ENCODE peak calls at places on chromosome 13, in six cellular contexts. One of them, this sample, is unnamed.

GRCh38 chr13:104426435-104426834 is 1360.2 kb upstream of the SLC10A2 start:
- DNase-seq in HepG2: no peak
- DNase-seq in K562: no peak
- DNase-seq in GM12891: no peak
- DNase-seq in GM12878: no peak
- DNase-seq in H1: no peak
- DNase-seq in this sample: no peak

GRCh38 chr13:50130686-50131051 is 115.4 kb downstream of the KCNRG start:
- DNase-seq in HepG2: no peak
- DNase-seq in K562: no peak
- DNase-seq in GM12891: no peak
- DNase-seq in GM12878: no peak
- DNase-seq in H1: peak
- DNase-seq in this sample: no peak

GRCh38 chr13:51818771-51819511 is 15.0 kb upstream of the DHRS12 start:
- DNase-seq in HepG2: no peak
- DNase-seq in K562: no peak
- DNase-seq in GM12891: no peak
- DNase-seq in GM12878: no peak
- DNase-seq in H1: no peak
- DNase-seq in this sample: no peak

GRCh38 chr13:107211073-107211472 is 643.1 kb upstream of the ARGLU1 start:
- DNase-seq in HepG2: peak
- DNase-seq in K562: peak
- DNase-seq in GM12891: peak
- DNase-seq in GM12878: no peak
- DNase-seq in H1: peak
- DNase-seq in this sample: peak

GRCh38 chr13:97259787-97260641 is 37.9 kb downstream of the MBNL2 start:
- DNase-seq in HepG2: peak
- DNase-seq in K562: peak
- DNase-seq in GM12891: no peak
- DNase-seq in GM12878: no peak
- DNase-seq in H1: no peak
- DNase-seq in this sample: no peak

GRCh38 chr13:59823495-59823894 is 340.2 kb downstream of the DIAPH3 start:
- DNase-seq in HepG2: no peak
- DNase-seq in K562: no peak
- DNase-seq in GM12891: no peak
- DNase-seq in GM12878: no peak
- DNase-seq in H1: no peak
- DNase-seq in this sample: no peak

GRCh38 chr13:106566682-106567420 is 1.1 kb downstream of the ARGLU1 start:
- DNase-seq in HepG2: peak
- DNase-seq in K562: no peak
- DNase-seq in GM12891: peak
- DNase-seq in GM12878: no peak
- DNase-seq in H1: no peak
- DNase-seq in this sample: peak

GRCh38 chr13:79385694-79386093 is 20.4 kb downstream of the RBM26 start:
- DNase-seq in HepG2: no peak
- DNase-seq in K562: no peak
- DNase-seq in GM12891: no peak
- DNase-seq in GM12878: peak
- DNase-seq in H1: no peak
- DNase-seq in this sample: no peak

GRCh38 chr13:74920361-74920760 is 561.6 kb downstream of the TBC1D4 start:
- DNase-seq in HepG2: no peak
- DNase-seq in K562: peak
- DNase-seq in GM12891: no peak
- DNase-seq in GM12878: no peak
- DNase-seq in H1: no peak
- DNase-seq in this sample: no peak

GRCh38 chr13:50149932-50150331 is 134.7 kb downstream of the KCNRG start:
- DNase-seq in HepG2: no peak
- DNase-seq in K562: no peak
- DNase-seq in GM12891: no peak
- DNase-seq in GM12878: no peak
- DNase-seq in H1: no peak
- DNase-seq in this sample: no peak

GRCh38 chr13:45950343-45950995 is 98.9 kb upstream of the SIAH3 start:
- DNase-seq in HepG2: no peak
- DNase-seq in K562: no peak
- DNase-seq in GM12891: no peak
- DNase-seq in GM12878: no peak
- DNase-seq in H1: no peak
- DNase-seq in this sample: no peak

GRCh38 chr13:63381078-63381859 is 1965.6 kb upstream of the PCDH20 start:
- DNase-seq in HepG2: no peak
- DNase-seq in K562: no peak
- DNase-seq in GM12891: no peak
- DNase-seq in GM12878: no peak
- DNase-seq in H1: no peak
- DNase-seq in this sample: no peak

GRCh38 chr13:20404488-20405222 is 121.0 kb downstream of the CRYL1 start:
- DNase-seq in HepG2: no peak
- DNase-seq in K562: no peak
- DNase-seq in GM12891: no peak
- DNase-seq in GM12878: no peak
- DNase-seq in H1: no peak
- DNase-seq in this sample: no peak

GRCh38 chr13:42477588-42478190 is 96.3 kb upstream of the TNFSF11 start:
- DNase-seq in HepG2: no peak
- DNase-seq in K562: no peak
- DNase-seq in GM12891: no peak
- DNase-seq in GM12878: no peak
- DNase-seq in H1: no peak
- DNase-seq in this sample: no peak

GRCh38 chr13:107864543-107865460 is 350.5 kb downstream of the LIG4 start:
- DNase-seq in HepG2: peak
- DNase-seq in K562: peak
- DNase-seq in GM12891: no peak
- DNase-seq in GM12878: no peak
- DNase-seq in H1: no peak
- DNase-seq in this sample: no peak

GRCh38 chr13:65600702-65601101 is 1629.4 kb downstream of the PCDH9 start:
- DNase-seq in HepG2: no peak
- DNase-seq in K562: no peak
- DNase-seq in GM12891: no peak
- DNase-seq in GM12878: no peak
- DNase-seq in H1: no peak
- DNase-seq in this sample: no peak

GRCh38 chr13:37313383-37313782 is 207.9 kb upstream of the CSNK1A1L start:
- DNase-seq in HepG2: no peak
- DNase-seq in K562: no peak
- DNase-seq in GM12891: no peak
- DNase-seq in GM12878: no peak
- DNase-seq in H1: no peak
- DNase-seq in this sample: no peak

GRCh38 chr13:97879646-97880297 is 73.7 kb upstream of the IPO5 start:
- DNase-seq in HepG2: no peak
- DNase-seq in K562: no peak
- DNase-seq in GM12891: no peak
- DNase-seq in GM12878: no peak
- DNase-seq in H1: no peak
- DNase-seq in this sample: no peak

GRCh38 chr13:100392709-100393630 is 195.6 kb downstream of the GGACT start:
- DNase-seq in HepG2: peak
- DNase-seq in K562: peak
- DNase-seq in GM12891: no peak
- DNase-seq in GM12878: peak
- DNase-seq in H1: no peak
- DNase-seq in this sample: no peak

GRCh38 chr13:72864142-72865035 is 82.5 kb downstream of the PIBF1 start:
- DNase-seq in HepG2: no peak
- DNase-seq in K562: no peak
- DNase-seq in GM12891: no peak
- DNase-seq in GM12878: peak
- DNase-seq in H1: no peak
- DNase-seq in this sample: no peak

GRCh38 chr13:63107163-63107935 is 1691.7 kb upstream of the PCDH20 start:
- DNase-seq in HepG2: no peak
- DNase-seq in K562: no peak
- DNase-seq in GM12891: no peak
- DNase-seq in GM12878: no peak
- DNase-seq in H1: no peak
- DNase-seq in this sample: no peak

GRCh38 chr13:112391747-112392146 is 15.6 kb downstream of the SPACA7 start:
- DNase-seq in HepG2: no peak
- DNase-seq in K562: no peak
- DNase-seq in GM12891: no peak
- DNase-seq in GM12878: no peak
- DNase-seq in H1: no peak
- DNase-seq in this sample: no peak

GRCh38 chr13:36345438-36346221 is 564 bp downstream of the SPART start:
- DNase-seq in HepG2: peak
- DNase-seq in K562: peak
- DNase-seq in GM12891: peak
- DNase-seq in GM12878: no peak
- DNase-seq in H1: peak
- DNase-seq in this sample: no peak

GRCh38 chr13:84651288-84651687 is 769.0 kb upstream of the SLITRK1 start:
- DNase-seq in HepG2: peak
- DNase-seq in K562: no peak
- DNase-seq in GM12891: no peak
- DNase-seq in GM12878: no peak
- DNase-seq in H1: no peak
- DNase-seq in this sample: no peak

GRCh38 chr13:49419292-49419691 is 24.6 kb downstream of the CAB39L start:
- DNase-seq in HepG2: peak
- DNase-seq in K562: no peak
- DNase-seq in GM12891: no peak
- DNase-seq in GM12878: no peak
- DNase-seq in H1: no peak
- DNase-seq in this sample: no peak

GRCh38 chr13:101727118-101727517 is 274.6 kb downstream of the ITGBL1 start:
- DNase-seq in HepG2: no peak
- DNase-seq in K562: no peak
- DNase-seq in GM12891: no peak
- DNase-seq in GM12878: no peak
- DNase-seq in H1: no peak
- DNase-seq in this sample: no peak

GRCh38 chr13:97307882-97308624 is 85.9 kb downstream of the MBNL2 start:
- DNase-seq in HepG2: peak
- DNase-seq in K562: no peak
- DNase-seq in GM12891: no peak
- DNase-seq in GM12878: no peak
- DNase-seq in H1: no peak
- DNase-seq in this sample: no peak

GRCh38 chr13:38630780-38631179 is 56.1 kb upstream of the FREM2 start:
- DNase-seq in HepG2: no peak
- DNase-seq in K562: no peak
- DNase-seq in GM12891: no peak
- DNase-seq in GM12878: no peak
- DNase-seq in H1: no peak
- DNase-seq in this sample: no peak

GRCh38 chr13:99178636-99179035 is 22.0 kb upstream of the UBAC2 start:
- DNase-seq in HepG2: no peak
- DNase-seq in K562: no peak
- DNase-seq in GM12891: no peak
- DNase-seq in GM12878: no peak
- DNase-seq in H1: no peak
- DNase-seq in this sample: no peak

GRCh38 chr13:100088282-100088647 is 628 bp upstream of the PCCA start:
- DNase-seq in HepG2: no peak
- DNase-seq in K562: no peak
- DNase-seq in GM12891: no peak
- DNase-seq in GM12878: no peak
- DNase-seq in H1: peak
- DNase-seq in this sample: no peak

GRCh38 chr13:98345103-98345899 is 168.2 kb upstream of the RNF113B start:
- DNase-seq in HepG2: no peak
- DNase-seq in K562: no peak
- DNase-seq in GM12891: no peak
- DNase-seq in GM12878: no peak
- DNase-seq in H1: no peak
- DNase-seq in this sample: no peak

GRCh38 chr13:111551421-111551820 is 231.0 kb downstream of the TEX29 start:
- DNase-seq in HepG2: no peak
- DNase-seq in K562: no peak
- DNase-seq in GM12891: no peak
- DNase-seq in GM12878: no peak
- DNase-seq in H1: no peak
- DNase-seq in this sample: no peak

GRCh38 chr13:56861472-56861871 is 279.2 kb upstream of the PRR20A start:
- DNase-seq in HepG2: peak
- DNase-seq in K562: no peak
- DNase-seq in GM12891: no peak
- DNase-seq in GM12878: no peak
- DNase-seq in H1: no peak
- DNase-seq in this sample: no peak
- TF ChIP-seq TAF1 in HepG2: no peak
- TF ChIP-seq TAF1 in K562: no peak
- TF ChIP-seq TAF1 in GM12891: no peak
- TF ChIP-seq TAF1 in GM12878: no peak
- TF ChIP-seq TAF1 in H1: no peak
- TF ChIP-seq TAF1 in this sample: no peak

GRCh38 chr13:113403255-113404104 is 39.5 kb upstream of the GRTP1 start:
- DNase-seq in HepG2: no peak
- DNase-seq in K562: no peak
- DNase-seq in GM12891: no peak
- DNase-seq in GM12878: no peak
- DNase-seq in H1: no peak
- DNase-seq in this sample: no peak
- TF ChIP-seq POLR2AphosphoS5 in HepG2: no peak
- TF ChIP-seq POLR2AphosphoS5 in K562: no peak
- TF ChIP-seq POLR2AphosphoS5 in GM12891: no peak
- TF ChIP-seq POLR2AphosphoS5 in GM12878: no peak
- TF ChIP-seq POLR2AphosphoS5 in H1: no peak
- TF ChIP-seq POLR2AphosphoS5 in this sample: no peak

GRCh38 chr13:25231537-25231936 is 55.8 kb downstream of the MTMR6 start:
- DNase-seq in HepG2: no peak
- DNase-seq in K562: no peak
- DNase-seq in GM12891: no peak
- DNase-seq in GM12878: no peak
- DNase-seq in H1: no peak
- DNase-seq in this sample: no peak
- TF ChIP-seq POLR2A in HepG2: no peak
- TF ChIP-seq POLR2A in K562: no peak
- TF ChIP-seq POLR2A in GM12891: no peak
- TF ChIP-seq POLR2A in GM12878: no peak
- TF ChIP-seq POLR2A in H1: no peak
- TF ChIP-seq POLR2A in this sample: no peak

DNA sequence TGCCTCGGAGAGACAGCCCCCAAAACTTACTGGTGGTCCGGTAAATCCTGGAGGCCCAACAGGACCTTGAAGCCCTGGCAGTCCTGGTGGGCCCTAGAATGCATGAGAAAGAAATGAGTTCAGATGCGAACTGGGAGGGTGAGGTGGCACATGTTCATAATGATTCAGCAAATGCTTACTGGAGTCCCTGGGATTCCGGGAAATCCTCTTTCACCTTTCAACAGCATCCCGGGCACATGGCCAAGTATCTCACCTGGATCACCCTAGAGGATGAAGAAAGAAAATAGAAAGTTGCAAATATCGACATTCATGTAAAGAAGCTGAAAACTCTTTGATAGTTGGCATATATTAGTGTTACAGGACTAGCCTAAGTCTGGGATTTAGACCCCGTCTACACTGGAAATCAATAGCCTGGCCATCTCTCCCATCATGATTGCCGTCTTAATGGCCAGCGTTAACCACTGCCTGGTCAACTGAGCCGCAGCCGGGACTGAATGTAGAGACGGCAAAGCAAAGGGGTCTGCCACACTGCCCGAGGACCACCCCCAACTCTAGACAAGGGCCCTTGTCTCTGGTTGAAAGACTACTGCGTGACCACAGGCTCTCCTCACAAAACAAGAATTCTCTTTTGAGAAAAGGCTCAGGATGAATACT is 96.9 kb downstream of the COL4A1 start:
- DNase-seq in HepG2: no peak
- DNase-seq in K562: no peak
- DNase-seq in GM12891: no peak
- DNase-seq in GM12878: no peak
- DNase-seq in H1: no peak
- DNase-seq in this sample: no peak
- TF ChIP-seq TAF1 in HepG2: no peak
- TF ChIP-seq TAF1 in K562: no peak
- TF ChIP-seq TAF1 in GM12891: no peak
- TF ChIP-seq TAF1 in GM12878: no peak
- TF ChIP-seq TAF1 in H1: no peak
- TF ChIP-seq TAF1 in this sample: no peak